ENCODE peak calls at places on chromosomes 6 and 20, in six cellular contexts. R, F, S, U, Q and C are unnamed samples.

GRCh38 chr20:17568972-17569471 is 853 bp upstream of the DSTN start:
- DNase-seq in R (peak; percentile 94), F (no peak), S (peak; percentile 99), U (peak; percentile 97), Q (peak; percentile 87), C (peak; percentile 85)

GRCh38 chr6:85360794-85361642 is 88.9 kb upstream of the NT5E start:
- DNase-seq in R (peak; percentile 88), F (no peak), S (peak; percentile 98), U (peak; percentile 89), Q (no peak), C (no peak)

GRCh38 chr20:34112600-34113061 is 588 bp upstream of the EIF2S2 start:
- DNase-seq in R (peak; percentile 41), F (no peak), S (peak; percentile 36), U (peak; percentile 34), Q (no peak), C (peak; percentile 30)

GRCh38 chr6:15073344-15073789 is 172.5 kb upstream of the JARID2 start:
- DNase-seq in R (peak; percentile 27), F (no peak), S (peak; percentile 62), U (peak; percentile 4), Q (no peak), C (no peak)

GRCh38 chr20:61453219-61453618 is 201.2 kb downstream of the CDH4 start:
- DNase-seq in R (no peak), F (no peak), S (no peak), U (no peak), Q (no peak), C (no peak)

GRCh38 chr6:22925920-22926587 is 356.7 kb downstream of the HDGFL1 start:
- DNase-seq in R (no peak), F (no peak), S (no peak), U (no peak), Q (no peak), C (no peak)

GRCh38 chr6:41731561-41732086 is 3.8 kb downstream of the TFEB start:
- DNase-seq in R (no peak), F (no peak), S (no peak), U (no peak), Q (peak; percentile 20), C (no peak)

GRCh38 chr6:106799008-106799952 is 169.9 kb downstream of the QRSL1 start:
- DNase-seq in R (peak; percentile 23), F (no peak), S (peak; percentile 92), U (no peak), Q (no peak), C (peak; percentile 59)

GRCh38 chr6:152368761-152369624 is 268.2 kb downstream of the SYNE1 start:
- DNase-seq in R (no peak), F (no peak), S (no peak), U (no peak), Q (no peak), C (peak; percentile 53)

GRCh38 chr6:170063851-170064617 is 226.8 kb downstream of the DLL1 start:
- DNase-seq in R (no peak), F (no peak), S (no peak), U (no peak), Q (no peak), C (peak; percentile 22)

GRCh38 chr6:122401104-122401503 is 1.7 kb downstream of the HSF2 start:
- DNase-seq in R (no peak), F (no peak), S (no peak), U (no peak), Q (no peak), C (no peak)

GRCh38 chr20:40617594-40617993 is 71.4 kb downstream of the MAFB start:
- DNase-seq in R (no peak), F (no peak), S (no peak), U (no peak), Q (no peak), C (no peak)

GRCh38 chr6:33018904-33019303 is 9.5 kb upstream of the HLA-DOA start:
- DNase-seq in R (no peak), F (no peak), S (no peak), U (peak; percentile 53), Q (peak; percentile 87), C (peak; percentile 90)

GRCh38 chr6:73710470-73710869 is 14.5 kb downstream of the CD109 start:
- DNase-seq in R (peak; percentile 92), F (no peak), S (peak; percentile 83), U (peak; percentile 71), Q (no peak), C (no peak)

GRCh38 chr6:118986312-118986711 is 51.4 kb upstream of the MCM9 start:
- DNase-seq in R (no peak), F (no peak), S (no peak), U (no peak), Q (no peak), C (no peak)

GRCh38 chr6:47700051-47700450 is 1.7 kb downstream of the ADGRF4 start:
- DNase-seq in R (peak; percentile 87), F (no peak), S (peak; percentile 84), U (peak; percentile 32), Q (no peak), C (no peak)

GRCh38 chr20:47315339-47315662 is 41.2 kb downstream of the ZMYND8 start:
- DNase-seq in R (no peak), F (no peak), S (no peak), U (no peak), Q (no peak), C (no peak)

GRCh38 chr20:7770046-7770445 is 170.2 kb downstream of the HAO1 start:
- DNase-seq in R (no peak), F (no peak), S (no peak), U (no peak), Q (no peak), C (no peak)
- H3K27ac ChIP-seq in R (no peak overlapping the region), F (no peak overlapping the region), S (no peak overlapping the region), U (no peak overlapping the region), Q (no peak overlapping the region), C (no peak overlapping the region)

GRCh38 chr6:138500045-138500665 is 861 bp upstream of the NHSL1 start:
- DNase-seq in R (no peak), F (no peak), S (no peak), U (no peak), Q (no peak), C (no peak)

GRCh38 chr6:138502546-138502945 is 3.3 kb upstream of the NHSL1 start:
- DNase-seq in R (no peak), F (no peak), S (no peak), U (no peak), Q (no peak), C (no peak)

GRCh38 chr6:138498575-138499302 is 555 bp downstream of the NHSL1 start:
- DNase-seq in R (no peak), F (no peak), S (peak; percentile 41), U (no peak), Q (no peak), C (no peak)

GRCh38 chr6:138500867-138501446 is 1.7 kb upstream of the NHSL1 start:
- DNase-seq in R (no peak), F (no peak), S (peak; percentile 68), U (no peak), Q (no peak), C (no peak)

DNA sequence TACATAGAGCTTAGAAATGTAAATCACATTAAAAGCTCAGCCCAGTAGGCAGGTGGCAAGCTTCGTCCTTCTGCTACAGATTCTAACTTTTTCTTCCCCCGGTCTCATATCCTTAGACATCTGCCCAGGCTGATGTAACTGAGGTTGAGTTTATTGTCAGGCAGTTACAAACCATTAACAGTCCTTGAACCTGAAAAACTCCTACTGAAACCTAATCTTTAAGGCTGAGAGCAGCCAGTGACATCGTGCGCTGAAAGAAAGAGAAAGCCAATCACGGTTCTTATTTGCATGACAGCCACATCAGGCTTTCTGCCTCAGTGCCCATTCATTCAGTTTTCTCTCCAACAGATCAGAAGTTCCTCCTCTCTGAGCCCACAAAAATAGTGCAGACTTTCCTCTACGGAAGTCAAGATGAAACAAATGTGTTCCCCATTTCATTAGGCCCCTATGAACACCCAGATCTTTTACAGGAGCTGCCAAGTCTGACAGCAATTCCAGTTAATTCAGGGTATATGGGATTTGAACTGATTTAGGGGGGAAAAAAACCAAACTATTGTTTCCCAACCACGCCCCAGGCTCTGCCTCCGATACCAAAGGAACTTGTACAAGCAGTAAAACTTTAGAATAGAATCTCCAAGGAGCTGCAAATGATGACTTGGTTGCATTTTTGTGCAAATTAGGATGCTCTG is at the start of gene NHSL1:
- DNase-seq in R (no peak), F (no peak), S (peak; percentile 71), U (no peak), Q (no peak), C (peak; percentile 43)
- H3K27ac ChIP-seq in R (no peak within 1 kb of the TSS), F (no peak within 1 kb of the TSS), S (no peak within 1 kb of the TSS), U (no peak within 1 kb of the TSS), Q (no peak within 1 kb of the TSS), C (peak within 1 kb of the TSS; percentile 77)

GRCh38 chr6:56961151-56961550 is 6.2 kb downstream of the BEND6 start:
- DNase-seq in R (no peak), F (no peak), S (no peak), U (no peak), Q (no peak), C (no peak)

GRCh38 chr6:56957856-56958255 is 2.9 kb downstream of the BEND6 start:
- DNase-seq in R (no peak), F (no peak), S (no peak), U (no peak), Q (no peak), C (no peak)

GRCh38 chr6:56959938-56960337 is 5.0 kb downstream of the BEND6 start:
- DNase-seq in R (peak; percentile 26), F (no peak), S (peak; percentile 81), U (no peak), Q (no peak), C (no peak)

GRCh38 chr6:56958481-56958880 is 3.6 kb downstream of the BEND6 start:
- DNase-seq in R (no peak), F (no peak), S (peak; percentile 70), U (no peak), Q (no peak), C (no peak)

GRCh38 chr6:56959094-56959493 is 4.2 kb downstream of the BEND6 start:
- DNase-seq in R (no peak), F (no peak), S (peak; percentile 85), U (no peak), Q (no peak), C (no peak)
- H3K27ac ChIP-seq in R (no peak overlapping the region), F (no peak overlapping the region), S (peak overlapping the region; percentile 5), U (no peak overlapping the region), Q (no peak overlapping the region), C (no peak overlapping the region)

GRCh38 chr6:19472168-19472567 is 365.0 kb upstream of the ID4 start:
- DNase-seq in R (peak; percentile 82), F (no peak), S (peak; percentile 98), U (peak; percentile 99), Q (no peak), C (no peak)
- H3K27ac ChIP-seq in R (no peak overlapping the region), F (no peak overlapping the region), S (no peak overlapping the region), U (peak overlapping the region; percentile 51), Q (no peak overlapping the region), C (no peak overlapping the region)

GRCh38 chr6:98142839-98143238 is 691.5 kb upstream of the POU3F2 start:
- DNase-seq in R (no peak), F (no peak), S (no peak), U (no peak), Q (no peak), C (no peak)

DNA sequence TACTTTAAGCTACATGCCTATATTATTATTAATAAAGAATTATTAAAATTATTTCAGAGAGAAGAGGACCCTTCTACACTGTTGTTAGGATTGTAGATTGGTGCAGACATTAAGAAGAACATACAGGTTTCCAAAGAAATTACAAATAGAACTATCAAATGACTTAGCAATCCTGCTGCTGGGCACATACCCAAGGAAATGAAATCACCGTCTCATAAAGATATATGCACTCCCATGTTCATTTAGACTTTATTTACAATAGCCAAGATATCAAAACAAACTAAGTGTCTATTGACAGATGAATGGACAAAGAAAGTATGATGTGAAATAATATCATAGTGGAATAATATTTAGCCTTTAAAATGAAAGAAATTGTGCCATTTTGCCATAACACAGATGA is 687.7 kb upstream of the POU3F2 start:
- DNase-seq in R (no peak), F (no peak), S (peak; percentile 21), U (no peak), Q (no peak), C (no peak)
- H3K27ac ChIP-seq in R (no peak overlapping the region), F (no peak overlapping the region), S (no peak overlapping the region), U (no peak overlapping the region), Q (no peak overlapping the region), C (no peak overlapping the region)

GRCh38 chr6:139219746-139220145 is 72.1 kb downstream of the TXLNB start:
- DNase-seq in R (no peak), F (no peak), S (no peak), U (no peak), Q (no peak), C (no peak)
- H3K27ac ChIP-seq in R (peak overlapping the region; percentile 50), F (no peak overlapping the region), S (no peak overlapping the region), U (peak overlapping the region; percentile 25), Q (peak overlapping the region; percentile 63), C (no peak overlapping the region)